ENCODE peak calls at places on chromosomes 5 and 9, in seven cellular contexts. One of them, this sample, is unnamed.

GRCh38 chr9:101366038-101366756 is 18.6 kb downstream of the BAAT start:
- DNase-seq in posterior cingulate gyrus: no peak
- DNase-seq in NCI-H1417 treated with DMSO at 0.1 percent for 48 hours: no peak
- DNase-seq in epithelial cell of proximal tubule: peak; percentile 36
- DNase-seq in breast epithelium: no peak
- DNase-seq in NK-92 treated with Interleukin-12 subunit alpha and Interleukin-12 subunit beta, amount 100 ng/mL, for 24 hours: no peak
- DNase-seq in transverse colon: no peak
- DNase-seq in this sample: no peak

GRCh38 chr5:141349917-141350619 is at the start of gene PCDHGB1:
- DNase-seq in posterior cingulate gyrus: no peak
- DNase-seq in NK-92 treated with Interleukin-12 subunit alpha and Interleukin-12 subunit beta, amount 100 ng/mL, for 24 hours: peak; percentile 17
- DNase-seq in epithelial cell of proximal tubule: no peak
- DNase-seq in breast epithelium: no peak
- DNase-seq in transverse colon: peak; percentile 20
- DNase-seq in NCI-H1417 treated with DMSO at 0.1 percent for 48 hours: no peak
- DNase-seq in this sample: no peak

GRCh38 chr5:142342128-142342981 is 17.5 kb upstream of the SPRY4 start:
- DNase-seq in breast epithelium: no peak
- DNase-seq in posterior cingulate gyrus: no peak
- DNase-seq in epithelial cell of proximal tubule: no peak
- DNase-seq in NK-92 treated with Interleukin-12 subunit alpha and Interleukin-12 subunit beta, amount 100 ng/mL, for 24 hours: no peak
- DNase-seq in transverse colon: no peak
- DNase-seq in NCI-H1417 treated with DMSO at 0.1 percent for 48 hours: no peak
- DNase-seq in this sample: no peak

GRCh38 chr5:1110930-1111726 is 735 bp downstream of the SLC12A7 start:
- DNase-seq in NK-92 treated with Interleukin-12 subunit alpha and Interleukin-12 subunit beta, amount 100 ng/mL, for 24 hours: no peak
- DNase-seq in transverse colon: no peak
- DNase-seq in NCI-H1417 treated with DMSO at 0.1 percent for 48 hours: no peak
- DNase-seq in posterior cingulate gyrus: no peak
- DNase-seq in epithelial cell of proximal tubule: no peak
- DNase-seq in breast epithelium: no peak
- DNase-seq in this sample: no peak

GRCh38 chr5:123763201-123763600 is 251.2 kb downstream of the CSNK1G3 start:
- DNase-seq in transverse colon: no peak
- DNase-seq in NK-92 treated with Interleukin-12 subunit alpha and Interleukin-12 subunit beta, amount 100 ng/mL, for 24 hours: no peak
- DNase-seq in posterior cingulate gyrus: no peak
- DNase-seq in breast epithelium: no peak
- DNase-seq in epithelial cell of proximal tubule: no peak
- DNase-seq in NCI-H1417 treated with DMSO at 0.1 percent for 48 hours: no peak
- DNase-seq in this sample: no peak

GRCh38 chr9:93890436-93890935 is 64.7 kb downstream of the BARX1 start:
- DNase-seq in posterior cingulate gyrus: no peak
- DNase-seq in NCI-H1417 treated with DMSO at 0.1 percent for 48 hours: no peak
- DNase-seq in transverse colon: peak; percentile 0
- DNase-seq in NK-92 treated with Interleukin-12 subunit alpha and Interleukin-12 subunit beta, amount 100 ng/mL, for 24 hours: no peak
- DNase-seq in epithelial cell of proximal tubule: no peak
- DNase-seq in breast epithelium: no peak
- DNase-seq in this sample: no peak

GRCh38 chr5:115559524-115559923 is 14.9 kb upstream of the FEM1C start:
- DNase-seq in breast epithelium: no peak
- DNase-seq in transverse colon: no peak
- DNase-seq in NCI-H1417 treated with DMSO at 0.1 percent for 48 hours: no peak
- DNase-seq in NK-92 treated with Interleukin-12 subunit alpha and Interleukin-12 subunit beta, amount 100 ng/mL, for 24 hours: no peak
- DNase-seq in epithelial cell of proximal tubule: no peak
- DNase-seq in posterior cingulate gyrus: no peak
- DNase-seq in this sample: no peak

GRCh38 chr9:107471562-107471961 is 18.0 kb downstream of the KLF4 start:
- DNase-seq in NCI-H1417 treated with DMSO at 0.1 percent for 48 hours: no peak
- DNase-seq in transverse colon: no peak
- DNase-seq in breast epithelium: no peak
- DNase-seq in NK-92 treated with Interleukin-12 subunit alpha and Interleukin-12 subunit beta, amount 100 ng/mL, for 24 hours: no peak
- DNase-seq in posterior cingulate gyrus: no peak
- DNase-seq in epithelial cell of proximal tubule: no peak
- DNase-seq in this sample: no peak

GRCh38 chr5:122078116-122078865 is at the start of gene LOX:
- DNase-seq in epithelial cell of proximal tubule: no peak
- DNase-seq in NCI-H1417 treated with DMSO at 0.1 percent for 48 hours: no peak
- DNase-seq in transverse colon: peak; percentile 61
- DNase-seq in NK-92 treated with Interleukin-12 subunit alpha and Interleukin-12 subunit beta, amount 100 ng/mL, for 24 hours: no peak
- DNase-seq in breast epithelium: peak; percentile 66
- DNase-seq in posterior cingulate gyrus: peak; percentile 71
- DNase-seq in this sample: no peak

GRCh38 chr5:106374956-106375355 is 1295.8 kb downstream of the EFNA5 start:
- DNase-seq in NK-92 treated with Interleukin-12 subunit alpha and Interleukin-12 subunit beta, amount 100 ng/mL, for 24 hours: peak; percentile 6
- DNase-seq in posterior cingulate gyrus: no peak
- DNase-seq in NCI-H1417 treated with DMSO at 0.1 percent for 48 hours: no peak
- DNase-seq in breast epithelium: no peak
- DNase-seq in epithelial cell of proximal tubule: no peak
- DNase-seq in transverse colon: no peak
- DNase-seq in this sample: no peak

GRCh38 chr9:92327283-92327850 is 1.6 kb downstream of the CENPP start:
- DNase-seq in breast epithelium: no peak
- DNase-seq in transverse colon: no peak
- DNase-seq in NCI-H1417 treated with DMSO at 0.1 percent for 48 hours: no peak
- DNase-seq in posterior cingulate gyrus: no peak
- DNase-seq in epithelial cell of proximal tubule: no peak
- DNase-seq in NK-92 treated with Interleukin-12 subunit alpha and Interleukin-12 subunit beta, amount 100 ng/mL, for 24 hours: no peak
- DNase-seq in this sample: no peak

GRCh38 chr5:101942321-101942882 is 353.7 kb downstream of the SLCO4C1 start:
- DNase-seq in posterior cingulate gyrus: no peak
- DNase-seq in NK-92 treated with Interleukin-12 subunit alpha and Interleukin-12 subunit beta, amount 100 ng/mL, for 24 hours: no peak
- DNase-seq in transverse colon: peak; percentile 12
- DNase-seq in NCI-H1417 treated with DMSO at 0.1 percent for 48 hours: no peak
- DNase-seq in epithelial cell of proximal tubule: peak; percentile 1
- DNase-seq in breast epithelium: no peak
- DNase-seq in this sample: no peak

GRCh38 chr9:92963831-92964606 is 16.7 kb downstream of the FGD3 start:
- DNase-seq in breast epithelium: no peak
- DNase-seq in epithelial cell of proximal tubule: no peak
- DNase-seq in transverse colon: peak; percentile 59
- DNase-seq in posterior cingulate gyrus: no peak
- DNase-seq in NCI-H1417 treated with DMSO at 0.1 percent for 48 hours: no peak
- DNase-seq in NK-92 treated with Interleukin-12 subunit alpha and Interleukin-12 subunit beta, amount 100 ng/mL, for 24 hours: peak; percentile 84
- DNase-seq in this sample: no peak

GRCh38 chr9:107340920-107341632 is 58.0 kb downstream of the RAD23B start:
- DNase-seq in epithelial cell of proximal tubule: no peak
- DNase-seq in breast epithelium: peak; percentile 70
- DNase-seq in NCI-H1417 treated with DMSO at 0.1 percent for 48 hours: peak; percentile 10
- DNase-seq in posterior cingulate gyrus: peak; percentile 89
- DNase-seq in NK-92 treated with Interleukin-12 subunit alpha and Interleukin-12 subunit beta, amount 100 ng/mL, for 24 hours: peak; percentile 48
- DNase-seq in transverse colon: peak; percentile 86
- DNase-seq in this sample: no peak

GRCh38 chr5:79774171-79774854 is 84.7 kb downstream of the CMYA5 start:
- DNase-seq in posterior cingulate gyrus: peak; percentile 88
- DNase-seq in breast epithelium: no peak
- DNase-seq in NCI-H1417 treated with DMSO at 0.1 percent for 48 hours: no peak
- DNase-seq in NK-92 treated with Interleukin-12 subunit alpha and Interleukin-12 subunit beta, amount 100 ng/mL, for 24 hours: no peak
- DNase-seq in epithelial cell of proximal tubule: no peak
- DNase-seq in transverse colon: no peak
- DNase-seq in this sample: no peak

GRCh38 chr9:17824191-17824926 is 245.5 kb downstream of the SH3GL2 start:
- DNase-seq in epithelial cell of proximal tubule: no peak
- DNase-seq in NK-92 treated with Interleukin-12 subunit alpha and Interleukin-12 subunit beta, amount 100 ng/mL, for 24 hours: no peak
- DNase-seq in breast epithelium: no peak
- DNase-seq in transverse colon: no peak
- DNase-seq in posterior cingulate gyrus: no peak
- DNase-seq in NCI-H1417 treated with DMSO at 0.1 percent for 48 hours: no peak
- DNase-seq in this sample: no peak

GRCh38 chr5:34576849-34577248 is 79.3 kb upstream of the RAI14 start:
- DNase-seq in epithelial cell of proximal tubule: no peak
- DNase-seq in posterior cingulate gyrus: no peak
- DNase-seq in transverse colon: no peak
- DNase-seq in NK-92 treated with Interleukin-12 subunit alpha and Interleukin-12 subunit beta, amount 100 ng/mL, for 24 hours: no peak
- DNase-seq in NCI-H1417 treated with DMSO at 0.1 percent for 48 hours: no peak
- DNase-seq in breast epithelium: no peak
- DNase-seq in this sample: no peak

GRCh38 chr5:103428411-103428871 is 134.1 kb downstream of the NUDT12 start:
- DNase-seq in NK-92 treated with Interleukin-12 subunit alpha and Interleukin-12 subunit beta, amount 100 ng/mL, for 24 hours: no peak
- DNase-seq in transverse colon: no peak
- DNase-seq in epithelial cell of proximal tubule: no peak
- DNase-seq in posterior cingulate gyrus: peak; percentile 69
- DNase-seq in NCI-H1417 treated with DMSO at 0.1 percent for 48 hours: no peak
- DNase-seq in breast epithelium: peak; percentile 41
- DNase-seq in this sample: no peak

GRCh38 chr5:116374434-116374852 is 200.2 kb downstream of the SEMA6A start:
- DNase-seq in epithelial cell of proximal tubule: no peak
- DNase-seq in breast epithelium: no peak
- DNase-seq in NK-92 treated with Interleukin-12 subunit alpha and Interleukin-12 subunit beta, amount 100 ng/mL, for 24 hours: no peak
- DNase-seq in posterior cingulate gyrus: no peak
- DNase-seq in transverse colon: no peak
- DNase-seq in NCI-H1417 treated with DMSO at 0.1 percent for 48 hours: no peak
- DNase-seq in this sample: no peak

GRCh38 chr9:4301971-4302427 is 2.1 kb upstream of the GLIS3 start:
- DNase-seq in posterior cingulate gyrus: no peak
- DNase-seq in transverse colon: peak; percentile 10
- DNase-seq in epithelial cell of proximal tubule: peak; percentile 68
- DNase-seq in NCI-H1417 treated with DMSO at 0.1 percent for 48 hours: no peak
- DNase-seq in NK-92 treated with Interleukin-12 subunit alpha and Interleukin-12 subunit beta, amount 100 ng/mL, for 24 hours: no peak
- DNase-seq in breast epithelium: no peak
- DNase-seq in this sample: peak; percentile 13